ENCODE peak calls at places on chromosome 22, in six cellular contexts. I is activated CD4-positive, alpha-beta T cell treated with anti-CD3 and anti-CD28 coated beads, Interleukin-2, amount 50 U/mL, for 24 hours; V is NCI-H82; F is fibroblast of lung; K is MV-4-11; D is nucleus accumbens. O is an unnamed sample.

GRCh38 chr22:38028344-38029130 is 28.7 kb upstream of the PICK1 start:
- DNase-seq in I (no peak), V (no peak), F (no peak), K (no peak), D (no peak), O (no peak)

GRCh38 chr22:49528420-49528720 is 299.3 kb downstream of the BRD1 start:
- DNase-seq in I (no peak), V (no peak), F (no peak), K (no peak), D (no peak), O (no peak)

GRCh38 chr22:38802671-38803121 is 8.8 kb upstream of the DNAL4 start:
- DNase-seq in I (no peak), V (no peak), F (peak), K (no peak), D (no peak), O (no peak)

GRCh38 chr22:47247609-47248240 is 485.3 kb downstream of the TBC1D22A start:
- DNase-seq in I (no peak), V (no peak), F (no peak), K (no peak), D (no peak), O (no peak)

GRCh38 chr22:36383110-36383581 is 4.6 kb downstream of the MYH9 start:
- DNase-seq in I (peak), V (no peak), F (peak), K (no peak), D (no peak), O (no peak)

GRCh38 chr22:24424001-24424900 is 3.1 kb upstream of the ADORA2A start:
- DNase-seq in I (no peak), V (no peak), F (no peak), K (no peak), D (no peak), O (no peak)

GRCh38 chr22:33192156-33192555 is 134.0 kb upstream of the SYN3 start:
- DNase-seq in I (no peak), V (no peak), F (no peak), K (no peak), D (no peak), O (no peak)

GRCh38 chr22:27124336-27125023 is 467.1 kb downstream of the MIAT start:
- DNase-seq in I (no peak), V (no peak), F (peak), K (peak), D (no peak), O (no peak)

GRCh38 chr22:45212992-45213751 is 27.5 kb downstream of the KIAA0930 start:
- DNase-seq in I (no peak), V (no peak), F (peak), K (peak), D (peak), O (no peak)

GRCh38 chr22:41048791-41049717 is 43.3 kb upstream of the EP300 start:
- DNase-seq in I (no peak), V (peak), F (peak), K (peak), D (peak), O (no peak)

GRCh38 chr22:44047891-44048301 is 23.8 kb downstream of the PARVB start:
- DNase-seq in I (no peak), V (no peak), F (no peak), K (no peak), D (no peak), O (no peak)

GRCh38 chr22:48369789-48370507 is 1457.7 kb downstream of the BRD1 start:
- DNase-seq in I (no peak), V (no peak), F (no peak), K (no peak), D (no peak), O (no peak)

GRCh38 chr22:46905415-46905814 is 143.0 kb downstream of the TBC1D22A start:
- DNase-seq in I (no peak), V (no peak), F (no peak), K (no peak), D (no peak), O (no peak)

GRCh38 chr22:33952776-33953175 is 32.5 kb upstream of the LARGE1 start:
- DNase-seq in I (no peak), V (no peak), F (no peak), K (no peak), D (no peak), O (no peak)

O was measured in activated CD8-positive, alpha-beta memory T cell treated with anti-CD3 and anti-CD28 coated beads for 48 hours.